ENCODE peak calls at places on chromosomes 13 and 19, in ten cellular contexts. V is psoas muscle; D is adrenal gland; U is AG04450; E is lower lobe of right lung; X is suprapubic skin; S is tibial artery; N is left ventricle myocardium inferior; G is naive thymus-derived CD4-positive, alpha-beta T cell; C is cardiac muscle cell. M is an unnamed sample.

GRCh38 chr19:14413765-14414171 is 5.4 kb downstream of the DDX39A start:
- DNase-seq in V (no peak), D (no peak), U (no peak), E (no peak), X (no peak), S (no peak), N (no peak), G (no peak), C (no peak), M (no peak)

GRCh38 chr19:7863157-7863970 is 10.8 kb downstream of the PRR36 start:
- DNase-seq in V (no peak), D (peak; percentile 48), U (no peak), E (no peak), X (peak; percentile 65), S (no peak), N (no peak), G (no peak), C (peak; percentile 44), M (no peak)

GRCh38 chr13:114151031-114151430 is 18.6 kb upstream of the RASA3 start:
- DNase-seq in V (no peak), D (no peak), U (no peak), E (peak; percentile 44), X (no peak), S (no peak), N (no peak), G (no peak), C (no peak), M (no peak)

GRCh38 chr13:22432690-22433089 is 748.1 kb upstream of the SGCG start:
- DNase-seq in V (no peak), D (no peak), U (no peak), E (no peak), X (no peak), S (no peak), N (no peak), G (no peak), C (no peak), M (no peak)

GRCh38 chr19:37691881-37692504 is 27.6 kb downstream of the ZNF607 start:
- DNase-seq in V (peak; percentile 85), D (peak; percentile 83), U (peak; percentile 66), E (peak; percentile 88), X (peak; percentile 83), S (peak; percentile 86), N (peak; percentile 88), G (peak; percentile 52), C (peak; percentile 93), M (peak; percentile 92)

GRCh38 chr13:96090240-96091101 is 564 bp downstream of the HS6ST3 start:
- DNase-seq in V (peak; percentile 10), D (peak; percentile 25), U (no peak), E (no peak), X (no peak), S (no peak), N (peak; percentile 13), G (no peak), C (peak; percentile 57), M (no peak)

GRCh38 chr19:9823816-9824215 is 3.9 kb upstream of the UBL5 start:
- DNase-seq in V (no peak), D (no peak), U (no peak), E (no peak), X (no peak), S (no peak), N (no peak), G (no peak), C (no peak), M (no peak)

GRCh38 chr19:1516395-1516753 is 3.6 kb upstream of the ADAMTSL5 start:
- DNase-seq in V (no peak), D (no peak), U (no peak), E (no peak), X (no peak), S (no peak), N (no peak), G (no peak), C (no peak), M (no peak)

GRCh38 chr19:31268751-31269150 is 80.5 kb downstream of the TSHZ3 start:
- DNase-seq in V (no peak), D (no peak), U (no peak), E (no peak), X (no peak), S (peak; percentile 31), N (no peak), G (no peak), C (no peak), M (no peak)

GRCh38 chr19:31270897-31271568 is 78.2 kb downstream of the TSHZ3 start:
- DNase-seq in V (no peak), D (no peak), U (peak; percentile 7), E (no peak), X (no peak), S (peak; percentile 66), N (no peak), G (no peak), C (no peak), M (peak; percentile 19)

GRCh38 chr19:31271569-31271911 is 77.7 kb downstream of the TSHZ3 start:
- DNase-seq in V (no peak), D (no peak), U (no peak), E (no peak), X (no peak), S (peak; percentile 25), N (no peak), G (no peak), C (no peak), M (no peak)

GRCh38 chr19:31266731-31267130 is 82.5 kb downstream of the TSHZ3 start:
- DNase-seq in V (no peak), D (no peak), U (no peak), E (no peak), X (peak; percentile 20), S (peak; percentile 29), N (no peak), G (no peak), C (no peak), M (no peak)

DNA sequence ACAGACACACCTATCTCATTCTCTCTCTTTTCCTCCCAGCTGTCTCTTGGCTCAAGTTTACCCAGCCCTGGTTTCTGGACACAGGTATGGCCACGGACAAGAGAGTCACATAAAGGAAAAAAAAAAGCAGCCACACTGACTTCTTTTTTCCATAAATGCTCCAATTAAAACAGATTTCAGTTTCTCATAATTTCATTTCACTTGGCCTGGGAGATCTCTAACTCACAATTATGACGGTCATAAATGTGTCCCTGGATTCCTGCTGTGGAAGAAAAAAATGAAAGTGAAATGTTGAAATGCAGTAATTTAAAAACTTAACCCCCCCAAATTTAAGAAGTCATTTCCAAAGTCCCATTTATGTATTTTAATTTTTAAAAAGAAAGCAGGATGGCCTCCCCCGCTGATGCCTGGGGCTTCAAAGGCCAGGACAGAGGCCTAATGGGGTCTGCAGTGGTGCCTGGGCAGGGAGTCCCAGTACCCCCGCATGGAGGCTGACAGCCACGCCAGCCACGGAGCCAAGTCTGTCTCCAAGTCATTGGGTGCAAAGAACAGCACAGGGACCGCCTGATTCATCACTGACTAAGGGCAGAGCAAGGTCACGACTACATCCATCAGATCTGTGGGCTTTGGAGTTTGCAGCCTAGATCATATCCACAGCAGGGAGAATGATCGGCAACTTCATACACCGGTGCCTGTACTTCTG is 79.7 kb downstream of the TSHZ3 start:
- DNase-seq in V (no peak), D (peak; percentile 22), U (no peak), E (no peak), X (no peak), S (peak; percentile 20), N (no peak), G (no peak), C (no peak), M (no peak)
- H3K9me3 ChIP-seq in V (no peaks in the 10 kb centered on the region), D (no peaks in the 10 kb centered on the region), U (no peaks in the 10 kb centered on the region), E (no peaks in the 10 kb centered on the region), X (no peaks in the 10 kb centered on the region), S (no peaks in the 10 kb centered on the region), N (no peaks in the 10 kb centered on the region), G (no peaks in the 10 kb centered on the region), C (no peaks in the 10 kb centered on the region), M (no peaks in the 10 kb centered on the region)

GRCh38 chr13:110542311-110542796 is 19.2 kb downstream of the RAB20 start:
- DNase-seq in V (no peak), D (no peak), U (no peak), E (no peak), X (no peak), S (no peak), N (no peak), G (no peak), C (no peak), M (no peak)

GRCh38 chr13:110549795-110550160 is 11.7 kb downstream of the RAB20 start:
- DNase-seq in V (no peak), D (no peak), U (no peak), E (no peak), X (no peak), S (no peak), N (no peak), G (no peak), C (no peak), M (no peak)

GRCh38 chr13:110546933-110547332 is 14.6 kb downstream of the RAB20 start:
- DNase-seq in V (peak; percentile 76), D (peak; percentile 92), U (peak; percentile 57), E (peak; percentile 88), X (peak; percentile 80), S (peak; percentile 80), N (peak; percentile 78), G (no peak), C (no peak), M (peak; percentile 94)

GRCh38 chr13:110548891-110549794 is 12.4 kb downstream of the RAB20 start:
- DNase-seq in V (no peak), D (no peak), U (no peak), E (no peak), X (no peak), S (no peak), N (no peak), G (no peak), C (no peak), M (no peak)

GRCh38 chr13:110546389-110546788 is 15.1 kb downstream of the RAB20 start:
- DNase-seq in V (no peak), D (no peak), U (no peak), E (no peak), X (no peak), S (no peak), N (no peak), G (no peak), C (no peak), M (no peak)
- H3K27ac ChIP-seq in V (no peak overlapping the region), D (peak overlapping the region; percentile 71), U (no peak overlapping the region), E (no peak overlapping the region), X (no peak overlapping the region), S (no peak overlapping the region), N (peak overlapping the region; percentile 77), G (no peak overlapping the region), C (no peak overlapping the region), M (peak overlapping the region; percentile 43)

DNA sequence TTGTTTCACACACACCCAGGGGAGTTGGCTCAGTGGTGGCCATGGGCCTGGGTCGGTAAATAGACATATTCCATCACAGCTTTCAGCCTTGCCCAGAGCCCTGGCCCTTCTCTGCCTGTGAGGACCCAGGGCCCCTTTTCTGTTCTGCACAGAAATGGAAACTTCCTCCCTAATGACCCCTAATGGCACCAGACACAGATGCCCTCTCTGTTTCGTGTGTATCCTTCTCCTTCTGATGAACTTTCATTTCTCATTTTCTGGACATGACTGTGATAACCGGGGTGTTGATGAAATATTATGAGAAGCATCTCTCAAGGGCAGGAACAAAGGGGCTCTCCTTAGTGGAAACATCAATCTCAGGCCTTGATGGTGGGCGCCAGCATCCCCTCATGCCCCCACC is 12.8 kb downstream of the LILRA1 start:
- DNase-seq in V (no peak), D (no peak), U (no peak), E (no peak), X (no peak), S (no peak), N (no peak), G (no peak), C (no peak), M (no peak)
- H3K9me3 ChIP-seq in V (no peaks in the 10 kb centered on the region), D (no peaks in the 10 kb centered on the region), U (peaks cover 39% of the 10 kb centered on the region), E (no peaks in the 10 kb centered on the region), X (peaks cover 23% of the 10 kb centered on the region), S (no peaks in the 10 kb centered on the region), N (peaks cover 39% of the 10 kb centered on the region), G (no peaks in the 10 kb centered on the region), C (no peaks in the 10 kb centered on the region), M (peaks cover 14% of the 10 kb centered on the region)

DNA sequence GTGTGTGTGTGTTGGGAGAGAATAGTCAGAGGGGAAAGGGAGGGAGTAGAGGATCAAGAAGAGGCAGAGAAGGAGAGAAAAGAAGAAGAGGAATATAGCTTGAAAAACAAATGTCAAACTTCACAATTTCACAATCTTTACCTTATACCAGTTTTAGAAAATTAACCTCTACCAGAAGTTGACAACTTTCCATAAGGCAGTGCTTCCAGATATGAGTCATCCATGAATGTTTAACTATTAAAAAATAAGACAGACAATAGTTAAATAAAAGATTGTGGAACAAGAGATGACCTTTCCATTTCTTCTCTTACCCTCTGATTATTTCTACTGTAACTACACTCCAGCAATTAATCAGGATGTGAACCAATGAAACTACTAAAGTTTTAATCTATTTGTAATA is 229.4 kb downstream of the ITGBL1 start:
- DNase-seq in V (no peak), D (no peak), U (no peak), E (no peak), X (no peak), S (no peak), N (no peak), G (no peak), C (no peak), M (no peak)
- H3K27ac ChIP-seq in V (no peak overlapping the region), D (no peak overlapping the region), U (no peak overlapping the region), E (no peak overlapping the region), X (no peak overlapping the region), S (no peak overlapping the region), N (no peak overlapping the region), G (no peak overlapping the region), C (no peak overlapping the region), M (no peak overlapping the region)